ENCODE peak calls at places on chromosome 14, in nine cellular contexts. Q, N, J, D, R, U, I, W and H are unnamed samples.

GRCh38 chr14:68546839-68547238 is 246.0 kb downstream of the ZFP36L1 start:
- DNase-seq in D (no peak), I (no peak), Q (no peak), R (peak), U (no peak), N (no peak), J (peak), W (peak), H (no peak)

GRCh38 chr14:36423430-36423829 is 96.6 kb downstream of the NKX2-1 start:
- DNase-seq in Q (no peak), I (no peak), N (no peak), R (no peak), U (no peak), J (no peak), D (peak), W (no peak), H (no peak)

GRCh38 chr14:49420201-49420600 is 166.0 kb downstream of the RPS29 start:
- DNase-seq in N (no peak), J (no peak), W (no peak), R (no peak), I (no peak), Q (no peak), D (no peak), U (no peak), H (no peak)

GRCh38 chr14:65211341-65211987 is 109.1 kb upstream of the MAX start:
- DNase-seq in I (no peak), D (no peak), N (no peak), W (peak), U (no peak), Q (no peak), R (no peak), J (peak), H (no peak)

GRCh38 chr14:77859934-77860570 is 60.1 kb downstream of the ADCK1 start:
- DNase-seq in N (peak), D (no peak), R (no peak), Q (no peak), U (no peak), W (no peak), I (no peak), J (no peak), H (no peak)

GRCh38 chr14:103562135-103562384 is 397 bp downstream of the BAG5 start:
- DNase-seq in Q (no peak), J (no peak), W (no peak), R (no peak), N (no peak), I (no peak), U (peak), D (no peak), H (no peak)

GRCh38 chr14:60637138-60637489 is 12.2 kb downstream of the SIX1 start:
- DNase-seq in J (no peak), I (no peak), W (no peak), R (no peak), Q (no peak), D (peak), U (no peak), N (no peak), H (no peak)

GRCh38 chr14:101186544-101186943 is 283.0 kb upstream of the RTL1 start:
- DNase-seq in J (no peak), R (peak), I (peak), W (no peak), D (no peak), U (no peak), Q (no peak), N (no peak), H (no peak)

GRCh38 chr14:105913861-105914260 is 387.5 kb downstream of the TMEM121 start:
- DNase-seq in W (no peak), U (peak), N (no peak), R (no peak), D (no peak), Q (no peak), I (peak), J (no peak), H (no peak)

GRCh38 chr14:51616724-51617409 is 34.8 kb upstream of the FRMD6 start:
- DNase-seq in J (peak), D (no peak), U (no peak), N (peak), R (no peak), Q (no peak), I (no peak), W (peak), H (no peak)

GRCh38 chr14:29663281-29663801 is 264.3 kb downstream of the PRKD1 start:
- DNase-seq in R (no peak), I (no peak), U (no peak), J (no peak), W (peak), N (no peak), Q (no peak), D (no peak), H (peak)

GRCh38 chr14:103597623-103598372 is 31.2 kb upstream of the KLC1 start:
- DNase-seq in Q (no peak), N (no peak), W (peak), U (no peak), J (peak), I (no peak), R (peak), D (no peak), H (peak)

GRCh38 chr14:34050606-34051005 is 99.7 kb upstream of the EGLN3 start:
- DNase-seq in W (no peak), N (no peak), I (no peak), U (no peak), D (no peak), Q (no peak), J (no peak), R (no peak), H (no peak)

GRCh38 chr14:96582995-96583394 is 80.8 kb downstream of the PAPOLA start:
- DNase-seq in R (no peak), D (no peak), I (no peak), W (no peak), Q (no peak), U (no peak), N (no peak), J (no peak), H (no peak)

GRCh38 chr14:32608880-32609279 is 279.8 kb downstream of the AKAP6 start:
- DNase-seq in D (peak), R (no peak), U (no peak), J (no peak), I (no peak), Q (no peak), N (no peak), W (peak), H (peak)

GRCh38 chr14:52640137-52640536 is 55.2 kb downstream of the ERO1A start:
- DNase-seq in R (no peak), W (no peak), Q (no peak), I (no peak), U (no peak), N (no peak), D (no peak), J (no peak), H (no peak)

GRCh38 chr14:99393059-99393655 is 87.5 kb downstream of the SETD3 start:
- DNase-seq in U (peak), I (no peak), Q (peak), J (no peak), W (peak), R (no peak), N (peak), D (peak), H (peak)

GRCh38 chr14:31228533-31228932 is 20.9 kb upstream of the HECTD1 start:
- DNase-seq in J (no peak), R (no peak), Q (no peak), W (peak), U (no peak), N (no peak), D (no peak), I (no peak), H (no peak)

GRCh38 chr14:32382704-32383103 is 53.6 kb downstream of the AKAP6 start:
- DNase-seq in N (no peak), Q (peak), U (no peak), W (peak), R (no peak), I (no peak), D (peak), J (no peak), H (peak)

GRCh38 chr14:96748371-96748770 is 48.8 kb upstream of the VRK1 start:
- DNase-seq in Q (no peak), N (no peak), I (no peak), J (no peak), R (no peak), U (no peak), W (no peak), D (no peak), H (no peak)

DNA sequence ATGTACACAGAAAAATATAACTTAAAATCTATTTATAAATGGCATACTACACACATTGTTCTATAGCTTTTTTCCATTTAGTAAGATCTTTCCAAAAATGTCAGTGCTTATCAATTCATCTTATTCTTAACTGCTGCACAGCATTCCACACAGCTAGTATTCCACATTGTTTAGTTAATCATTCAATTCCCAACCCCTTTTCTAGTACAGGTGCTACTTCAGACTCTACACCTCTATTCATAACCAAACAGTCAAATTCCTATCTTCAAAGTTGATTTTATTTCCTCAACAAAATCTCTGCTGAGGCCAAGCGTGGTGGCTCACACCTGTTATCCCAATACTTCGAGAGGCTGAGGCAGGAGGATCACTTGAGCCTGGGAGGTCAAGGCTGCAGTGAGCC is 12.3 kb upstream of the NEK9 start:
- DNase-seq in U (no peak), D (no peak), R (no peak), W (no peak), I (no peak), N (no peak), J (no peak), Q (no peak), H (no peak)
- H3K4me3 ChIP-seq in U (no peak), D (no peak), R (no peak), W (no peak), I (no peak), N (no peak), J (no peak), Q (no peak), H (no peak)

GRCh38 chr14:83969998-83970397 is 1559.9 kb upstream of the FLRT2 start:
- DNase-seq in Q (no peak), I (no peak), R (no peak), U (no peak), J (no peak), N (no peak), W (no peak), D (no peak), H (peak)
- H3K4me3 ChIP-seq in Q (no peak), I (no peak), R (no peak), U (no peak), J (no peak), N (no peak), W (no peak), D (no peak), H (no peak)

DNA sequence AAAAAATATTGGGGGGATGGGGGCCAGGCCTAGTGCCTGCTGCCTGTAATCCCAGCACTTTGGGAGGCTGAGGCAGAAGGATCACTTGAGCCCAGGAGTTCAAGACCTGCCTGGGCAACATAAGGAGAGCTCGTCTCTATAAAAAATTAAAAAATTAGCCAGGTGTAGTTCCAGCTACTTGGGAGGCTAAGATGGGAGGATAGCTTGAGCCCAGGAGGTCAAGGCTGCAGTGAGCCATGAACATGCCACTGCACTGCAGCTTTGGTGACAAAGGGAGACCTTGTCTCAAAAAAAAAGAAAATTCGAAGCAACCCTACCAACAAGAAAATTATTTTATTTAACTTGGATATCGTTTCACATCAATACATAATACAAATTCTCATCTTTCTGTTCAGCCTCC is 55.1 kb downstream of the NFKBIA start:
- DNase-seq in D (no peak), U (no peak), R (no peak), W (no peak), N (no peak), I (no peak), Q (no peak), J (no peak), H (no peak)
- H3K4me3 ChIP-seq in D (no peak), U (no peak), R (no peak), W (no peak), N (no peak), I (no peak), Q (no peak), J (no peak), H (no peak)

GRCh38 chr14:58297762-58298476 is 436 bp upstream of the ARID4A start:
- DNase-seq in I (peak), U (peak), W (peak), R (peak), J (peak), D (peak), N (peak), Q (peak), H (peak)

GRCh38 chr14:58298477-58298879 is at the start of gene ARID4A:
- DNase-seq in U (peak), J (no peak), D (no peak), R (peak), W (no peak), I (peak), N (peak), Q (peak), H (no peak)

GRCh38 chr14:58299665-58300202 is 1.4 kb downstream of the ARID4A start:
- DNase-seq in I (no peak), W (no peak), J (no peak), D (peak), Q (peak), U (no peak), R (no peak), N (no peak), H (peak)

GRCh38 chr14:58297412-58297761 is 968 bp upstream of the ARID4A start:
- DNase-seq in Q (no peak), D (peak), U (no peak), R (no peak), W (no peak), N (no peak), I (no peak), J (no peak), H (no peak)

DNA sequence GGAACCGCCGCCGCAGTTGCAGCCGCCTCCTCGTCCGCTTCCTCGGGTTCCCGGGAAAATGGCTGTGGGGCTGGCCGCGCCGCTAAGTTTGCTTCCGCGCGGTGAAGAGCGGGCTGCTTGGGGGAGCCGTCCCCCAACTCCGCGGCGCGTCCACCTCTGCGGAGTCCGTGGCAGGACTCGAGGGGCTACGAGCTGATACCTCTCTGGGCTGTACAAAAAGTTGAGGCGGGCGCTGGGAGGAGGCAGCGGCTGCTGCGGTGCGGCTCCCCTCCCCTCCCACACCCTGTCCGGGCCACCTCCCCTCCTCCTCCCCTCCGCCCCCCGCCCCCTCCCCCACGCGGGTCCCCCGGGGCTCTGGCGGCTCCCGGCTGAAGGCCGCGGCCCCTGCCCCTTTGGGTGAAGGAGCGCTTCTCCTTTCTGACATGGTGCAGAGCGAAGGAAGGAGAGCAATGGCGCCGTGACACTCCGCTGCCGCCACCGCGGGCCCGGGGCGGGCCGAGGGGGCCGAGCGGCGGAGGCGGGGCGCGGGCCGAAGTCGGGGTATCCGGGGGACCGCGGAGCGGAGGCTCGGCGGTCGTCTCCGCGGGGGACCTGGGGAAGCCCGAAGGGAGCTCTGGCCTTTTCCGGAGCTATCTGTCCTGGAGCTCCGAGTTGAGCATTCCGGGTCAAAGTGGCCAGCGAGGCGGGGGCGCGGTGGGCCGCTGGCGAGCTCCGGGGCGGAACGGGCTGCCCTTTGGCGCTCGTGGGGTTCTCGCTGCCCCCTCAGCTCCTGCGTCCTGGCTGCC is 717 bp downstream of the ARID4A start:
- DNase-seq in I (peak), D (peak), W (no peak), J (no peak), N (peak), U (peak), R (peak), Q (peak), H (peak)
- H3K4me3 ChIP-seq in I (peak), D (peak), W (peak), J (peak), N (peak), U (peak), R (peak), Q (peak), H (peak)

DNA sequence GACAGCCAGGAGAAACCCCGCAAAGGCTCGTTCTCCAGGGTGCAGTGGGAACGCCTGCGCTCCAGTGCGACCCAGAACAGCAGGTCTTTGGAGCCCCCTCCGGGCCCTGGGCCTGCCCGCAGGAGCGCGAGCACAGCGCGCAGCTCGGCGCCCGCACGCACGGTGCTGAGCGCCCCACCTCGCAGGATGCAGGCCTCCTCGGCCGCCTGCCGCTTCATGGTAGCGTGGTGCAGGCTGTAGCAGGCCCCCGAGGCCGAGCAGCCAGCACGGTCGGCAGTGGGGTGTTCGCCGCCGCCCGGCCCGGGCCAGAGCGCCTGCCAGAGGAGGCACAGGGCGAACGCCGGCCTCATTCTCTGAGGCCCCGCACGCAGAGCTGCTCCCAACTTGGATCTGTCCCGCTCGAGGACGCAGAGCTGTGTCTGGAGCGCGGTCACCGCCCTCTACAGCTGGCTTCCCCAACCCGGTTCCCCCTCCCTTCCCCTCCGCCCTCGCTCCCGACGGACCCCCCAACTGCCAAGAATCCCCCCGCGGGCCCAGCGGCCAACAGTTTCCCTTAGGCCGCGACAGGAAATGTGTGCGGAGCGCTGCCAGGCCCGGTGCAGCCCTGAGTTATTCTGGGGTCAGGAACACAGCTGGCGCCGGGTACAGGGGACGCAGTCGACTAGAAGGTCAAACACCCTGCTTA is at the start of gene CLEC14A:
- DNase-seq in Q (no peak), J (no peak), R (peak), N (peak), W (no peak), D (peak), I (peak), U (peak), H (peak)
- H3K4me3 ChIP-seq in Q (no peak), J (peak), R (peak), N (no peak), W (peak), D (peak), I (peak), U (peak), H (peak)

GRCh38 chr14:71855399-71856036 is 76.7 kb upstream of the RGS6 start:
- DNase-seq in W (peak), U (peak), N (peak), Q (peak), I (no peak), R (peak), J (peak), D (peak), H (peak)
- H3K4me3 ChIP-seq in W (no peak), U (no peak), N (no peak), Q (no peak), I (no peak), R (no peak), J (no peak), D (no peak), H (no peak)

DNA sequence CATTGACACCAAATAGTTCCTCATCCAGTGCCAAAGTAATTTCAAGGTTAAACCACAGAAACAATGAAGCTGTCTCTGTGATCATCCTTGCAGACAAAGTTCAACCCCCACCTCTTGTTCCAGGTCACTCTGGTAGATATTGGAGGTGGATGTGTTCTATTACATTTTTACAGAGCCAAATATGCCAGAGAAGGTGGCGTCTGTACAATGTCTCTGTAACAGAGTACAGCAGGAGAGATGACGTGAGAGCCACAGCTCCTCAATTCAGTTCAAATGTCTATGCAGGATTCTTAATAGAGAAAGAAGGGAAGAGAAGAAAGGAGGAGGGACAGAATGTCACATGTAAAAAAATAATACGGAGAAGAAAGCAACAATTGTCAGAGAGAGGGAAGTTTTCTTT is 268.3 kb upstream of the OR4E1 start:
- DNase-seq in U (no peak), N (no peak), R (no peak), J (no peak), I (no peak), W (no peak), Q (no peak), D (no peak), H (no peak)
- H3K4me3 ChIP-seq in U (no peak), N (no peak), R (no peak), J (no peak), I (no peak), W (no peak), Q (no peak), D (no peak), H (no peak)

DNA sequence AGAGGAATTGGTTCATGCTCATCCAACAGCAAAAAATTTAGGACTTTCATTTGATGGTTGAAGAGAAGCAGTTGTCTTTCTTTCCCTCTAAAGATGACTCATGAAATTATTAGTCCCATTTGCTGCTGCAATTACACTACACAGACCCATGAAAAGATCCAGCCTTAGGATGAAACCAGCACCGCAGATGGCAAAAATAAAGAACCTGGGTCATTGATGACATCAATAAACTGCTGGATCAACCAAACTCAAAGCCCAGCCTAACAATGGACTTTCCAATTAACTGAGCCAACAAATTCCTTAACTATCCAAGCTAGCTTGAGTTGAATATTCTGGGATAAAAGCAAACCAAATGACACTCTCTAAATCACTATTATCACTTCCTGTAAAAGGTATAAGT is 20.7 kb downstream of the DICER1 start:
- DNase-seq in J (no peak), Q (no peak), D (no peak), N (no peak), I (no peak), R (no peak), U (no peak), W (peak), H (no peak)
- H3K4me3 ChIP-seq in J (no peak), Q (no peak), D (no peak), N (no peak), I (no peak), R (no peak), U (no peak), W (no peak), H (no peak)